ENCODE peak calls at places on chromosomes 2 and 18, in five cellular contexts. One of them, this sample, is unnamed.

GRCh38 chr2:218161639-218162038 is 5.1 kb downstream of the CXCR1 start:
- DNase-seq in spleen: no peak
- DNase-seq in brain microvascular endothelial cell: no peak
- DNase-seq in lower lobe of right lung: no peak
- DNase-seq in thoracic aorta: no peak
- DNase-seq in this sample: no peak

GRCh38 chr18:30634249-30634648 is 408.3 kb downstream of the DSC3 start:
- DNase-seq in thoracic aorta: no peak
- DNase-seq in spleen: no peak
- DNase-seq in lower lobe of right lung: no peak
- DNase-seq in brain microvascular endothelial cell: no peak
- DNase-seq in this sample: no peak

GRCh38 chr2:197210450-197210849 is 100.1 kb downstream of the ANKRD44 start:
- DNase-seq in thoracic aorta: no peak
- DNase-seq in lower lobe of right lung: no peak
- DNase-seq in spleen: no peak
- DNase-seq in brain microvascular endothelial cell: no peak
- DNase-seq in this sample: no peak

GRCh38 chr2:18435425-18436037 is 124.9 kb downstream of the RDH14 start:
- DNase-seq in spleen: no peak
- DNase-seq in brain microvascular endothelial cell: peak; percentile 70
- DNase-seq in thoracic aorta: no peak
- DNase-seq in lower lobe of right lung: no peak
- DNase-seq in this sample: peak; percentile 37

GRCh38 chr2:158644139-158644538 is 151.0 kb upstream of the DAPL1 start:
- DNase-seq in lower lobe of right lung: no peak
- DNase-seq in thoracic aorta: no peak
- DNase-seq in brain microvascular endothelial cell: peak; percentile 88
- DNase-seq in spleen: no peak
- DNase-seq in this sample: no peak

GRCh38 chr2:234130734-234131133 is 80.2 kb downstream of the SPP2 start:
- DNase-seq in spleen: no peak
- DNase-seq in lower lobe of right lung: no peak
- DNase-seq in thoracic aorta: no peak
- DNase-seq in brain microvascular endothelial cell: no peak
- DNase-seq in this sample: no peak

GRCh38 chr2:181231886-181232644 is 225.1 kb upstream of the ITGA4 start:
- DNase-seq in spleen: no peak
- DNase-seq in lower lobe of right lung: no peak
- DNase-seq in thoracic aorta: no peak
- DNase-seq in brain microvascular endothelial cell: peak; percentile 21
- DNase-seq in this sample: no peak

GRCh38 chr2:233853353-233853752 is 982 bp downstream of the HJURP start:
- DNase-seq in brain microvascular endothelial cell: no peak
- DNase-seq in spleen: no peak
- DNase-seq in lower lobe of right lung: no peak
- DNase-seq in thoracic aorta: no peak
- DNase-seq in this sample: no peak

GRCh38 chr18:9782073-9782857 is 74.2 kb downstream of the RAB31 start:
- DNase-seq in spleen: no peak
- DNase-seq in thoracic aorta: no peak
- DNase-seq in lower lobe of right lung: no peak
- DNase-seq in brain microvascular endothelial cell: peak; percentile 77
- DNase-seq in this sample: no peak

GRCh38 chr2:85642725-85643124 is 25.3 kb downstream of the SFTPB start:
- DNase-seq in lower lobe of right lung: no peak
- DNase-seq in thoracic aorta: no peak
- DNase-seq in spleen: no peak
- DNase-seq in brain microvascular endothelial cell: no peak
- DNase-seq in this sample: no peak

GRCh38 chr18:66013976-66014375 is 263.2 kb downstream of the CDH7 start:
- DNase-seq in thoracic aorta: no peak
- DNase-seq in lower lobe of right lung: no peak
- DNase-seq in spleen: no peak
- DNase-seq in brain microvascular endothelial cell: no peak
- DNase-seq in this sample: no peak

GRCh38 chr2:118693287-118693822 is 154.1 kb downstream of the EN1 start:
- DNase-seq in lower lobe of right lung: no peak
- DNase-seq in spleen: no peak
- DNase-seq in brain microvascular endothelial cell: no peak
- DNase-seq in thoracic aorta: no peak
- DNase-seq in this sample: no peak

GRCh38 chr2:237697586-237698337 is 70.4 kb downstream of the LRRFIP1 start:
- DNase-seq in lower lobe of right lung: no peak
- DNase-seq in thoracic aorta: no peak
- DNase-seq in brain microvascular endothelial cell: no peak
- DNase-seq in spleen: peak; percentile 80
- DNase-seq in this sample: no peak

GRCh38 chr2:10343658-10344057 is 41.0 kb downstream of the HPCAL1 start:
- DNase-seq in spleen: peak; percentile 41
- DNase-seq in lower lobe of right lung: peak; percentile 25
- DNase-seq in brain microvascular endothelial cell: no peak
- DNase-seq in thoracic aorta: no peak
- DNase-seq in this sample: no peak

GRCh38 chr2:174748948-174749347 is 15.3 kb downstream of the CHRNA1 start:
- DNase-seq in lower lobe of right lung: no peak
- DNase-seq in spleen: no peak
- DNase-seq in brain microvascular endothelial cell: peak; percentile 53
- DNase-seq in thoracic aorta: no peak
- DNase-seq in this sample: peak; percentile 80

GRCh38 chr2:69770193-69770702 is 28.3 kb downstream of the ANXA4 start:
- DNase-seq in thoracic aorta: no peak
- DNase-seq in lower lobe of right lung: no peak
- DNase-seq in spleen: no peak
- DNase-seq in brain microvascular endothelial cell: peak; percentile 78
- DNase-seq in this sample: no peak

GRCh38 chr18:55422456-55423185 is 165.4 kb downstream of the TCF4 start:
- DNase-seq in lower lobe of right lung: no peak
- DNase-seq in brain microvascular endothelial cell: no peak
- DNase-seq in spleen: no peak
- DNase-seq in thoracic aorta: no peak
- DNase-seq in this sample: no peak

GRCh38 chr2:207528980-207529329 is 807 bp upstream of the CREB1 start:
- DNase-seq in brain microvascular endothelial cell: no peak
- DNase-seq in spleen: no peak
- DNase-seq in lower lobe of right lung: no peak
- DNase-seq in thoracic aorta: no peak
- DNase-seq in this sample: no peak

GRCh38 chr2:166375205-166375735 is 474 bp downstream of the SCN9A start:
- DNase-seq in thoracic aorta: no peak
- DNase-seq in spleen: no peak
- DNase-seq in lower lobe of right lung: no peak
- DNase-seq in brain microvascular endothelial cell: no peak
- DNase-seq in this sample: no peak

GRCh38 chr2:20093263-20094141 is 42.1 kb upstream of the LAPTM4A start:
- DNase-seq in spleen: no peak
- DNase-seq in lower lobe of right lung: no peak
- DNase-seq in brain microvascular endothelial cell: peak; percentile 62
- DNase-seq in thoracic aorta: no peak
- DNase-seq in this sample: no peak

GRCh38 chr2:240604939-240605716 is 18.6 kb downstream of the CAPN10 start:
- DNase-seq in brain microvascular endothelial cell: no peak
- DNase-seq in thoracic aorta: no peak
- DNase-seq in lower lobe of right lung: peak; percentile 42
- DNase-seq in spleen: peak; percentile 70
- DNase-seq in this sample: no peak

GRCh38 chr2:47112665-47113435 is 42.3 kb downstream of the STPG4 start:
- DNase-seq in thoracic aorta: no peak
- DNase-seq in lower lobe of right lung: no peak
- DNase-seq in spleen: no peak
- DNase-seq in brain microvascular endothelial cell: no peak
- DNase-seq in this sample: no peak

GRCh38 chr2:227703961-227704360 is 13.9 kb downstream of the SLC19A3 start:
- DNase-seq in brain microvascular endothelial cell: no peak
- DNase-seq in spleen: no peak
- DNase-seq in thoracic aorta: no peak
- DNase-seq in lower lobe of right lung: no peak
- DNase-seq in this sample: no peak

GRCh38 chr18:78240867-78241266 is 738.8 kb upstream of the SALL3 start:
- DNase-seq in thoracic aorta: no peak
- DNase-seq in spleen: no peak
- DNase-seq in brain microvascular endothelial cell: no peak
- DNase-seq in lower lobe of right lung: no peak
- DNase-seq in this sample: no peak

GRCh38 chr2:8028981-8029380 is 652.9 kb upstream of the ID2 start:
- DNase-seq in lower lobe of right lung: no peak
- DNase-seq in thoracic aorta: no peak
- DNase-seq in brain microvascular endothelial cell: no peak
- DNase-seq in spleen: no peak
- DNase-seq in this sample: no peak

GRCh38 chr2:219120082-219120481 is 40.5 kb downstream of the NHEJ1 start:
- DNase-seq in lower lobe of right lung: no peak
- DNase-seq in brain microvascular endothelial cell: no peak
- DNase-seq in thoracic aorta: no peak
- DNase-seq in spleen: no peak
- DNase-seq in this sample: no peak

DNA sequence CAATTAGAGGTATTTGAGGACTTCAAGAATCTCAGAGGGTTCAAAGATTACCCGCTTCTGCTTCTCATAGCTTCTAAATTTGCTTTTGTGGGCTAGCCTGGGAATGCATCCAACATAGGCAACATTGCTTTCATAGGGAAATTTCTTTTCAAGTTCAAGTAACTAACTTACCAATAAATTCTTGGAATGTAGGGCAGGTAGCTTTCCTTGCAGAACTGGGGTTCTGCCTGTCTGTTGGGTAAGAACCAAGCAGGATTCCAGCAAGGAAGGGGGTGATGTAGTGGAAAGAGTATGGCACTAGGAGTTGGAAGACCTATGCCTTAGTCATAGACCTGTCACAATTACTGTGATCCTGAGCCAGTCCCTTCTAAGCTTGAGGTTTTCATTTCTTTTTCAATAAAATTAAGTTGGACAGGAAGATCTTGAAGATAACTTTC is 164.1 kb downstream of the FHOD3 start:
- DNase-seq in spleen: no peak
- DNase-seq in lower lobe of right lung: no peak
- DNase-seq in brain microvascular endothelial cell: no peak
- DNase-seq in thoracic aorta: no peak
- DNase-seq in this sample: no peak
- H3K27ac ChIP-seq in spleen: no peak overlapping the region
- H3K27ac ChIP-seq in lower lobe of right lung: no peak overlapping the region
- H3K27ac ChIP-seq in brain microvascular endothelial cell: no peak overlapping the region
- H3K27ac ChIP-seq in thoracic aorta: peak overlapping the region; percentile 17
- H3K27ac ChIP-seq in this sample: no peak overlapping the region

GRCh38 chr18:25287096-25287495 is 64.9 kb downstream of the ZNF521 start:
- DNase-seq in thoracic aorta: no peak
- DNase-seq in spleen: no peak
- DNase-seq in lower lobe of right lung: no peak
- DNase-seq in brain microvascular endothelial cell: no peak
- DNase-seq in this sample: no peak

GRCh38 chr18:25284278-25284677 is 67.7 kb downstream of the ZNF521 start:
- DNase-seq in spleen: no peak
- DNase-seq in thoracic aorta: no peak
- DNase-seq in lower lobe of right lung: no peak
- DNase-seq in brain microvascular endothelial cell: no peak
- DNase-seq in this sample: no peak

GRCh38 chr18:25282922-25283703 is 68.9 kb downstream of the ZNF521 start:
- DNase-seq in thoracic aorta: no peak
- DNase-seq in brain microvascular endothelial cell: no peak
- DNase-seq in spleen: no peak
- DNase-seq in lower lobe of right lung: no peak
- DNase-seq in this sample: no peak

GRCh38 chr18:25283769-25284168 is 68.2 kb downstream of the ZNF521 start:
- DNase-seq in brain microvascular endothelial cell: no peak
- DNase-seq in spleen: no peak
- DNase-seq in thoracic aorta: no peak
- DNase-seq in lower lobe of right lung: no peak
- DNase-seq in this sample: no peak

DNA sequence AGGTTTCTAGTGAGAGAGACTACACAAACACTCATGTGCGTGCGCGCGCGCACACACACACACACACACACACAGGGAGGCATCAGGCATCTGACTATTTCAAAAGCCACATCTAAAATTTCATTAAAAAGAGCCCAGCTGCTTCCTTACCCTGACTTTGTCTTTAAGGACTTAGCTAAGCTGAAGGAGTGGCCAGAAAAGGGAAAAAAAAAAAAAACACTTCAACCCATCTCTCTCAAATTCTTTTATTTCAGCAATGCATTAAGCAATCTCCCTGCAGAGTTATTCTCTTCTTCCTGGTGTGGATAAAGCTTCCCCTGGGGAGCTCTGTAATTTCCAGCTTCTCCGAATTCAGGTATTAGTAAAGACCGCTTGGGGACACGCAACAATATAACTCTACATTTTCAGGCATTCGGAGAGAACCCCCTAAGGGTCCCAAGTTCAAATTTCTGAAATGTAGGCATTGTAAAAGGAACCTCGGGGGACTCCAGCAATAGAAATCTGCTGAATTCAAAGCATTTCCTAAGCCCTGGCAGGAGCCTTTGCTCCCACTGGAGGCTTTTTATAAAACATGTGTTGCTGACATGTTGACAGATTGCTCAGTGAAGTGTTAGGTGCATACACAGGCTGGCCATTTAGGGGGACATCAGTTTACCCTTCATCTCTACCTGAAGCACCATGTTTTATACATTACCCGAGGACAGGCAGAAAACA is 66.9 kb downstream of the ZNF521 start:
- DNase-seq in brain microvascular endothelial cell: no peak
- DNase-seq in thoracic aorta: no peak
- DNase-seq in lower lobe of right lung: no peak
- DNase-seq in spleen: no peak
- DNase-seq in this sample: no peak
- H3K27ac ChIP-seq in brain microvascular endothelial cell: no peak overlapping the region
- H3K27ac ChIP-seq in thoracic aorta: no peak overlapping the region
- H3K27ac ChIP-seq in lower lobe of right lung: no peak overlapping the region
- H3K27ac ChIP-seq in spleen: no peak overlapping the region
- H3K27ac ChIP-seq in this sample: no peak overlapping the region

GRCh38 chr2:34991508-34992274 is 1363.9 kb upstream of the CRIM1 start:
- DNase-seq in thoracic aorta: no peak
- DNase-seq in brain microvascular endothelial cell: no peak
- DNase-seq in spleen: peak; percentile 51
- DNase-seq in lower lobe of right lung: no peak
- DNase-seq in this sample: no peak
- H3K27ac ChIP-seq in thoracic aorta: no peak overlapping the region
- H3K27ac ChIP-seq in brain microvascular endothelial cell: no peak overlapping the region
- H3K27ac ChIP-seq in spleen: no peak overlapping the region
- H3K27ac ChIP-seq in lower lobe of right lung: no peak overlapping the region
- H3K27ac ChIP-seq in this sample: no peak overlapping the region

DNA sequence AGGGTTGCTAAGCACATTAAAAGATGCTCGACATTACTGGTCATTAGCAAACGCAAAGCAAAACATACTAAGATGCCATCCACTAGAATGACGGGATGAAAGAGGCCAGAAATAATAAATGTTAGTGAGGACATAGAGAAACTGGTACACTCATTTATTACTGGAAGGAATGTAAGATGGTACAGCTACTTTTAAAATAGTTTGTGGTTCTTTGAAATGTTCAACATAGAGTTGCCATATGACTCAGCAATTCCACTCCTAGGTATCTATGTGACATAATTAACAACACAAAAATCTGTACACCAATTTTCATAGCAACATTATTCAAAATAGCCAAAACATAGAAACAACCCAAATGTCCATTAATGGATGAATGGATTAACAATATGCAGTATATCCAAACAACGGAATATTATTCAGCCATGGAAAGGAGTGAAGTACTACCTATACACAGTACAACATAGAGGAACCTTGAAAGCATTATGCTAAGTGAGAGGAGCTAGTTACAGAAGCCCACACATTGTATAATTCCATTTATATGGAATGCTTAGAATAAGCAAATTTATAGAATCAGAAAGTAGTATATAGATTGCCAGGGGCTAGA is 62.0 kb upstream of the IL1R1 start:
- DNase-seq in lower lobe of right lung: no peak
- DNase-seq in brain microvascular endothelial cell: no peak
- DNase-seq in thoracic aorta: no peak
- DNase-seq in spleen: no peak
- DNase-seq in this sample: no peak
- H3K27ac ChIP-seq in lower lobe of right lung: no peak overlapping the region
- H3K27ac ChIP-seq in brain microvascular endothelial cell: no peak overlapping the region
- H3K27ac ChIP-seq in thoracic aorta: no peak overlapping the region
- H3K27ac ChIP-seq in spleen: no peak overlapping the region
- H3K27ac ChIP-seq in this sample: no peak overlapping the region